ENCODE peak calls at places on chromosomes 12 and 14, in four cellular contexts. U is spleen, A is body of pancreas, H is upper lobe of left lung. G is an unnamed sample.
A peak's percentile ranks its signal among the peaks of the same experiment; 100 is the strongest.

GRCh38 chr14:104346608-104347007 is 208.2 kb downstream of the KIF26A start:
- DNase-seq in U (no peak), A (no peak), H (no peak), G (no peak)

GRCh38 chr14:24071836-24072420 is 566 bp downstream of the CPNE6 start:
- DNase-seq in U (peak; percentile 50), A (no peak), H (no peak), G (no peak)

GRCh38 chr12:111842556-111843396 is 748 bp downstream of the MAPKAPK5 start:
- DNase-seq in U (no peak), A (peak; percentile 6), H (no peak), G (no peak)

GRCh38 chr12:113462880-113463745 is 8.6 kb downstream of the LHX5 start:
- DNase-seq in U (no peak), A (no peak), H (peak; percentile 82), G (no peak)

GRCh38 chr12:103928736-103929050 is 1.5 kb upstream of the HSP90B1 start:
- DNase-seq in U (peak; percentile 86), A (peak; percentile 15), H (no peak), G (peak; percentile 24)

GRCh38 chr14:89251066-89251465 is 166.0 kb downstream of the FOXN3 start:
- DNase-seq in U (no peak), A (no peak), H (no peak), G (no peak)

GRCh38 chr12:54700301-54700700 is 52.1 kb upstream of the DCD start:
- DNase-seq in U (no peak), A (no peak), H (no peak), G (no peak)

GRCh38 chr12:129902371-129903091 is 1.3 kb downstream of the TMEM132D start:
- DNase-seq in U (no peak), A (no peak), H (peak; percentile 18), G (no peak)

GRCh38 chr14:71856199-71856919 is 75.9 kb upstream of the RGS6 start:
- DNase-seq in U (no peak), A (no peak), H (no peak), G (no peak)

GRCh38 chr12:94329366-94329765 is 130.3 kb downstream of the CEP83 start:
- DNase-seq in U (no peak), A (no peak), H (no peak), G (no peak)

GRCh38 chr12:95322335-95322734 is 104.7 kb downstream of the VEZT start:
- DNase-seq in U (no peak), A (no peak), H (no peak), G (no peak)

GRCh38 chr12:113462117-113462774 is 9.4 kb downstream of the LHX5 start:
- DNase-seq in U (peak; percentile 89), A (peak; percentile 82), H (peak; percentile 88), G (peak; percentile 82)

GRCh38 chr14:33617154-33617553 is 333.7 kb downstream of the EGLN3 start:
- DNase-seq in U (no peak), A (no peak), H (no peak), G (no peak)

GRCh38 chr14:24605435-24606190 is 3.9 kb downstream of the GZMH start:
- DNase-seq in U (peak; percentile 87), A (peak; percentile 37), H (no peak), G (no peak)

GRCh38 chr12:122856999-122857671 is 21.9 kb downstream of the HIP1R start:
- DNase-seq in U (peak; percentile 69), A (no peak), H (no peak), G (no peak)

GRCh38 chr14:60125918-60126317 is 34.2 kb downstream of the PCNX4 start:
- DNase-seq in U (no peak), A (no peak), H (no peak), G (no peak)

DNA sequence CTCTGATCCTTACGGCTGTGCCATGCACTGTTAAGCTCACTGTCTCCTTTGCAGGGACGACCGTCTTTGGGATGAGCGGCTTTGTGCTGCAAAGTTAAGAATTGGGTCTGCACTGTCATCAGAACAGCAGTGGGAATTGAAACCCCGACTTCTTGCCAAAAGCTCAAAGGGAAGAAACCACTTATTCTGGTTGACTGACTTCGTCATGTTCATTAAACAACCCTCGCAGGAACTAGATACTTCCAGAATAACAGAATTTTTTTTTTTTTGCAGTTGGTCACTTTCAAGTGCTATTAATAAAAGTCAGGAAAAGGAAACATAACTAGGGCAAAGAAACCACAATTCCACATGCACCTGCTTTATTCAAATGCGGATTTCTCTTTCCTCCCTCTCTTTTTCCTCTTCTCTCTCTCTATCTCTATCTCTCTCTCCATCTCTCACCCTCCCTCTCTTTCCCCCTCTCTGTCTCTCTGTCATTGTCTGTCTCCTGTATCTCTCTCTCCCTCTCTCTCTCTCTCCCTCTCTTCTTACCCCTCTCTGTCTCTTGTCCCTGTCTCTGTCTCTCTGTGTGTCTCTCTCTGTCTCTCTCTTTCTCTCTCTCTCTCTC is 12.3 kb upstream of the GLT1D1 start:
- DNase-seq in U (peak; percentile 28), A (no peak), H (no peak), G (no peak)
- H3K4me1 ChIP-seq in U (peaks cover 48% of the 10 kb centered on the region), A (no peaks in the 10 kb centered on the region), H (no peaks in the 10 kb centered on the region), G (no peaks in the 10 kb centered on the region)

DNA sequence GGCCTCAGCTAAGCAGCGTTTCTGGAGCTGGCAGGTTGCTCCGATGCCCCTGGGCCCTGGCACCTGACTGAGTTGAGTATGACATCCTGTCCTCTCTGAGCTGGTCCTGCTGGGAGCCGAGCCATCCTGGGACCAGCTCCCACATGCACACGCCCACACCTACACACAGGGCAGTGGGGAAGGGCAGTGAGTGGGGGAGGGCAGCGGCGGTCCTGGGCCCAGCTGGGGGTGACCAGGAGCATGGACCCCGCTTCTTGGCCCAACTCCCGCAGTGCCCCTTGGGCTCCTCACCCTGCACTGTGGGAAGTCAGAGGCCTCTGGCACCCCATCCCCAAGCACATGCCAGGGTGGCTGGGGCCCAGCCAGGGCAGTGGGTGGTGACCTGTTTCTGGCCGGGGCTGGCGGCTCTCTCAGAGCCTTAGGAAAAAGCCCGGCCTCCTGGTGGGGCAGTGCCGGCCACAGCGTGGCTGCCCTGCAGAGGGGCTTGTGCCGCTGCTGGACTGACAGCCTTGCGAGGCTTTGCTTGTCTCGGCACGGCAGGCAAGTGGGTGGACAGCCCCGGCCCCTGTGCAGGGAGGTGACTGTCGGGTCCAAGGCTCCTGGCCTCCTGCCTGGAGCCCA is 5.9 kb upstream of the CRIP2 start:
- DNase-seq in U (no peak), A (no peak), H (no peak), G (peak; percentile 72)
- TF ChIP-seq CTCF in U (no peak), A (no peak), H (no peak), G (peak; percentile 25)

DNA sequence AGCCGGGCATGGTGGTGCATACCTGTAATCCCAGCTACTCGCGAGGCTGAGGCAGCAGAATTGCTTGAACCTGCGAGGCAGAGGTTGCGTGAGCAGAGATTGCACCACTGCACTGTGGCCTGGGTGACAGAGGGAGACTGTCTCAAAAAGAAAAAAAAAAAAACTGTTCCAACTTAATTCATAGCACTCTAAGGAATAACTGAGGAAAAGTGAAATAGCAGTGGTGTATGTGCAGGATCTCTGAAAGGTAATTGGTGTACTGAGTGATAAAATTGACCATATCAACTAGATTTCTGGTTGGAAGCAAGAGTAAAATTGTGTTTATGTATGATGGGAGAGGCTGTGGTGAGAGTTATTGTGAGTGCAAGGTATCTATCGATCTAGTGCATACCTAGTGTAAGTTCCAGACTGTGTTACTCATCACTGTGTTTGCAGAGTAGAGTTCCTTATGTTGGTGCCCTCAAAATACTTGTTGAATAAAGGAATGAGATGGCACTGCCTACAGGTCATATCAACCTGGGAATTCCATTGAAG is 6.3 kb downstream of the CAND1 start:
- DNase-seq in U (no peak), A (no peak), H (no peak), G (no peak)
- H3K4me1 ChIP-seq in U (peaks cover 100% of the 10 kb centered on the region), A (peaks cover 82% of the 10 kb centered on the region), H (peaks cover 67% of the 10 kb centered on the region), G (peaks cover 90% of the 10 kb centered on the region)

GRCh38 chr12:26872623-26873022 is 39.6 kb upstream of the ITPR2 start:
- DNase-seq in U (no peak), A (no peak), H (no peak), G (no peak)

GRCh38 chr12:26868505-26869494 is 35.8 kb upstream of the ITPR2 start:
- DNase-seq in U (no peak), A (no peak), H (no peak), G (no peak)

GRCh38 chr12:26869908-26870459 is 37.0 kb upstream of the ITPR2 start:
- DNase-seq in U (no peak), A (no peak), H (no peak), G (no peak)

GRCh38 chr12:26871985-26872384 is 39.0 kb upstream of the ITPR2 start:
- DNase-seq in U (no peak), A (no peak), H (no peak), G (no peak)

DNA sequence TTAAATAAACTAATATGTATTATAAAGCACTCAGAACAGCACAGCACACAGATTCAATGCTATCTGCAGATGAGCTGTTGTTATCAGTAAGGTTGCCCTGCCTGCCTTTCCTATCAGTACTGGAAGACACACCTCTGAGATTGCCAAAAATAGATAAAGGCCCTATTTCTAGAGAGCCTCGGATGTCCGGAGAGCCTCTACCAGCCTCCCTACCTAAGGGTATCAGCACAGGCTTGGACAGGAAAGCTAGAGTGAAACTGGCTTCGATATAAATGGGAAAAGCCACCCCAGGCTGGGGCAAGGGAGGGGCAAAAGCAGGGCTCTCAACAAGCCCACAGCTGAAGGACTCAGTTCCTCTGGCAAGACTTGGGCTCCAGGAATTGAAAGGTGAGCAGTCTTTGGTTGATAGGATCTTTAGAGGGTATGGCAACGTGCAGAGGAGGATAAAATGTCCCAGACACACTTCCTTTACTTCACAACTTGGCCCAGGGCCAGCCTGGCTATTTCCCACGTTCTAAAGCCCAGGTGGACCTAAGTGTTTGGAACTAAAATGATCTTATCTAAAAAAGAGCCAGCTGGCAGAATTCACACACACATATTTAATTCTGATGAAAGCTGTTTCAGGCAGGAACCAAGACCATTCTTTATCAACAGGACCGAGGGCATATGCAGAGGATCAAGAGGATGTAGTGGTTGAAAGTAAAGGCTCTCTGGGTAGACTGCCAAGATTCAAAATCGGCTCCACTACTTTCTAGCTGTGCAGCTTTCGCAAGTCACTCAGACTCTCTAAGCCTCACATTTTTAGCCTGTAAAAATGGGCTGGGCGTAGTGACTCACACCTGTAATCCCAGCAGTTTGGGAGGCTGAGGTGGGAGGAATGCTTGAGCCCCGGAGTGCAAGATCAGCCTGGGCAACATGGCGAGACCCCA is 37.8 kb upstream of the ITPR2 start:
- DNase-seq in U (no peak), A (peak; percentile 95), H (no peak), G (peak; percentile 36)
- TF ChIP-seq CTCF in U (no peak), A (no peak), H (no peak), G (no peak)

GRCh38 chr14:70709726-70710382 is 68.1 kb downstream of the TTC9 start:
- DNase-seq in U (no peak), A (no peak), H (no peak), G (no peak)
- H3K4me1 ChIP-seq in U (peaks cover 23% of the 10 kb centered on the region), A (peaks cover 8% of the 10 kb centered on the region), H (peaks cover 4% of the 10 kb centered on the region), G (peaks cover 19% of the 10 kb centered on the region)

DNA sequence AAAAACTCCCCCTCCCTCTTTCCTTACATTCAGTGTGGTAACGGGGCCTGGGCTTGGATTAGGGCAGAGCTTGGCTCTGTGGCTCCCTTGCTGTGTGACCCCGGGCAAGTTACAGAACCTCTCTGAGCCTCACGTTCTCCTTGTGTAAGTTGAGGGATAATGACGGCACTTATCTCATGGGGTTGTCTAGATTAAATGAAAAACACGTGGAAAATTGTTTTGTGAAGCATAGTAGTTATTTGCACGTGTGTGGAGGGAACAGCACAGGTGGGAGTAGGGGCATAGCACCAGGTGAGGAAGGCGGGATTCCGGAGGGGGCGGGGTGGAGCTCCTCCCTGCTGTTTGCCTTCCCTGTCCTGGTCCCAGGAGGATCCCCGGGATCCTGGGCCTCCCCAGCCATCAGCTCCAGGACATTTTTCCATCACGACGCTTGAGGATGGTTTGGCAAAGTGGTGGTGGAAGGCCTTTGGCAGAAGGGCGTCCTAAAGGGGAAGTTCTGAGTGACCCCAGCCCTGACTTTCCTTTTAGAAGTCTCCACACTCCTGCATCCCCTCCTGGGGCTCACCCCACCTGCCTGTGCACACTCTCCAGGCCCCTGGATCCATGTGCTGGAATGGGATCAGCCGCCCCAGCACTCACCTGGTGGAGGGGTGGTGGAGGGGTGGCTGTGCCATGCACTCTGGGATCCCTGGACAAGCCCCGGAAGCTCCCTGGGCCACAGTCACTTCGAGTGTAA is 22.7 kb downstream of the LRTM2 start:
- DNase-seq in U (no peak), A (no peak), H (no peak), G (no peak)
- TF ChIP-seq CTCF in U (no peak), A (no peak), H (no peak), G (no peak)

G was measured in left ventricle myocardium inferior.